ENCODE peak calls at places on chromosomes 11 and 22, in five cellular contexts. O is A549; X is glutamatergic neuron; C is CD4-positive, CD25-positive, alpha-beta regulatory T cell; U is pons. D is an unnamed sample.

GRCh38 chr22:19121631-19122142 is 525 bp downstream of the DGCR2 start:
- DNase-seq in O (peak), X (peak), C (peak), U (peak), D (no peak)

GRCh38 chr11:8063319-8063718 is 17.7 kb upstream of the TUB start:
- DNase-seq in O (no peak), X (no peak), C (no peak), U (no peak), D (no peak)

GRCh38 chr22:39503590-39503989 is 1.5 kb downstream of the MIEF1 start:
- DNase-seq in O (no peak), X (no peak), C (no peak), U (no peak), D (no peak)

GRCh38 chr11:124917115-124917637 is 1.9 kb upstream of the HEPN1 start:
- DNase-seq in O (no peak), X (no peak), C (no peak), U (peak), D (no peak)

GRCh38 chr11:81301426-81301825 is 1432.2 kb downstream of the FAM181B start:
- DNase-seq in O (no peak), X (no peak), C (no peak), U (no peak), D (no peak)

GRCh38 chr22:48179571-48180546 is 1417.4 kb downstream of the TBC1D22A start:
- DNase-seq in O (no peak), X (no peak), C (no peak), U (no peak), D (no peak)

GRCh38 chr11:73390601-73391565 is 14.7 kb downstream of the RELT start:
- DNase-seq in O (no peak), X (no peak), C (no peak), U (no peak), D (no peak)

GRCh38 chr11:69242583-69242940 is 51.4 kb upstream of the MYEOV start:
- DNase-seq in O (no peak), X (peak), C (no peak), U (no peak), D (no peak)

GRCh38 chr11:41319434-41319833 is 140.0 kb downstream of the LRRC4C start:
- DNase-seq in O (no peak), X (no peak), C (no peak), U (no peak), D (no peak)

GRCh38 chr11:84833488-84834086 is 793.6 kb downstream of the DLG2 start:
- DNase-seq in O (no peak), X (no peak), C (no peak), U (no peak), D (no peak)

GRCh38 chr11:8707541-8708270 is 25.1 kb downstream of the RPL27A start:
- DNase-seq in O (no peak), X (no peak), C (no peak), U (no peak), D (no peak)

GRCh38 chr11:62068730-62069129 is 55.1 kb upstream of the INCENP start:
- DNase-seq in O (no peak), X (no peak), C (no peak), U (no peak), D (no peak)

GRCh38 chr22:35868938-35869337 is 151.3 kb downstream of the APOL5 start:
- DNase-seq in O (no peak), X (no peak), C (no peak), U (no peak), D (no peak)

GRCh38 chr11:131108780-131109179 is 192.5 kb upstream of the SNX19 start:
- DNase-seq in O (no peak), X (no peak), C (no peak), U (no peak), D (no peak)

GRCh38 chr11:120675171-120675570 is 163.6 kb downstream of the GRIK4 start:
- DNase-seq in O (no peak), X (no peak), C (no peak), U (no peak), D (no peak)

GRCh38 chr11:101014600-101015242 is 114.9 kb downstream of the PGR start:
- DNase-seq in O (no peak), X (no peak), C (no peak), U (no peak), D (no peak)

GRCh38 chr11:9748361-9748970 is 84.6 kb downstream of the SWAP70 start:
- DNase-seq in O (peak), X (no peak), C (peak), U (peak), D (peak)

GRCh38 chr11:93221539-93221938 is 23.7 kb upstream of the SLC36A4 start:
- DNase-seq in O (no peak), X (no peak), C (no peak), U (no peak), D (no peak)

GRCh38 chr22:37362618-37363017 is 64.7 kb downstream of the ELFN2 start:
- DNase-seq in O (no peak), X (no peak), C (no peak), U (no peak), D (no peak)